ENCODE peak calls at places on chromosome 4, in four cellular contexts. H is CD8-positive, alpha-beta T cell; E is SJSA1; Z is left lung. F is an unnamed sample.

GRCh38 chr4:83906561-83906960 is 370.7 kb downstream of the GPAT3 start:
- DNase-seq in H (no peak), E (no peak), Z (no peak), F (no peak)

GRCh38 chr4:98514930-98515809 is 143.2 kb downstream of the TSPAN5 start:
- DNase-seq in H (no peak), E (no peak), Z (no peak), F (no peak)

GRCh38 chr4:26804876-26805275 is 55.8 kb upstream of the STIM2 start:
- DNase-seq in H (no peak), E (no peak), Z (no peak), F (no peak)

GRCh38 chr4:3880595-3881120 is 114.5 kb downstream of the ADRA2C start:
- DNase-seq in H (peak; percentile 78), E (peak; percentile 24), Z (peak; percentile 87), F (peak; percentile 58)

GRCh38 chr4:41280010-41280409 is 23.3 kb downstream of the UCHL1 start:
- DNase-seq in H (no peak), E (no peak), Z (no peak), F (no peak)

GRCh38 chr4:40897557-40898203 is 147.9 kb downstream of the NSUN7 start:
- DNase-seq in H (peak; percentile 67), E (peak; percentile 24), Z (peak; percentile 89), F (peak; percentile 39)

GRCh38 chr4:89879201-89879600 is 15.5 kb upstream of the MMRN1 start:
- DNase-seq in H (no peak), E (no peak), Z (no peak), F (no peak)

GRCh38 chr4:169956441-169956840 is 69.8 kb downstream of the MFAP3L start:
- DNase-seq in H (no peak), E (no peak), Z (no peak), F (no peak)

GRCh38 chr4:45472490-45472889 is 651.4 kb downstream of the GABRG1 start:
- DNase-seq in H (no peak), E (no peak), Z (peak; percentile 22), F (no peak)

GRCh38 chr4:111666826-111667360 is 478.4 kb upstream of the FAM241A start:
- DNase-seq in H (no peak), E (no peak), Z (no peak), F (no peak)

GRCh38 chr4:96093057-96093456 is 253.2 kb downstream of the PDHA2 start:
- DNase-seq in H (no peak), E (no peak), Z (no peak), F (no peak)

GRCh38 chr4:86928400-86929255 is 6.2 kb upstream of the AFF1 start:
- DNase-seq in H (no peak), E (no peak), Z (no peak), F (no peak)

GRCh38 chr4:169229571-169230028 is 41.2 kb downstream of the SH3RF1 start:
- DNase-seq in H (no peak), E (peak; percentile 81), Z (no peak), F (no peak)

GRCh38 chr4:22045051-22045450 is 96.5 kb upstream of the KCNIP4 start:
- DNase-seq in H (no peak), E (no peak), Z (no peak), F (no peak)

GRCh38 chr4:183621875-183622274 is 37.1 kb downstream of the RWDD4 start:
- DNase-seq in H (no peak), E (no peak), Z (no peak), F (no peak)

GRCh38 chr4:61194601-61195000 is 5.5 kb upstream of the ADGRL3 start:
- DNase-seq in H (no peak), E (no peak), Z (no peak), F (no peak)

GRCh38 chr4:42371306-42372063 is 25.8 kb upstream of the SHISA3 start:
- DNase-seq in H (no peak), E (no peak), Z (no peak), F (no peak)

GRCh38 chr4:177285953-177286352 is 23.7 kb upstream of the NEIL3 start:
- DNase-seq in H (no peak), E (no peak), Z (no peak), F (no peak)

GRCh38 chr4:140150636-140150885 is 3.4 kb downstream of the MAML3 start:
- DNase-seq in H (no peak), E (peak; percentile 81), Z (no peak), F (no peak)

GRCh38 chr4:149997881-149998421 is 80.3 kb upstream of the DCLK2 start:
- DNase-seq in H (no peak), E (no peak), Z (no peak), F (no peak)

GRCh38 chr4:74320559-74321118 is 12.4 kb downstream of the EPGN start:
- DNase-seq in H (no peak), E (peak; percentile 39), Z (peak; percentile 81), F (no peak)

GRCh38 chr4:40912455-40913055 is 162.8 kb downstream of the NSUN7 start:
- DNase-seq in H (no peak), E (no peak), Z (no peak), F (no peak)

GRCh38 chr4:39043058-39043696 is 11.0 kb upstream of the TMEM156 start:
- DNase-seq in H (no peak), E (peak; percentile 92), Z (no peak), F (no peak)

GRCh38 chr4:57374866-57375595 is 264.8 kb upstream of the IGFBP7 start:
- DNase-seq in H (no peak), E (no peak), Z (no peak), F (no peak)

DNA sequence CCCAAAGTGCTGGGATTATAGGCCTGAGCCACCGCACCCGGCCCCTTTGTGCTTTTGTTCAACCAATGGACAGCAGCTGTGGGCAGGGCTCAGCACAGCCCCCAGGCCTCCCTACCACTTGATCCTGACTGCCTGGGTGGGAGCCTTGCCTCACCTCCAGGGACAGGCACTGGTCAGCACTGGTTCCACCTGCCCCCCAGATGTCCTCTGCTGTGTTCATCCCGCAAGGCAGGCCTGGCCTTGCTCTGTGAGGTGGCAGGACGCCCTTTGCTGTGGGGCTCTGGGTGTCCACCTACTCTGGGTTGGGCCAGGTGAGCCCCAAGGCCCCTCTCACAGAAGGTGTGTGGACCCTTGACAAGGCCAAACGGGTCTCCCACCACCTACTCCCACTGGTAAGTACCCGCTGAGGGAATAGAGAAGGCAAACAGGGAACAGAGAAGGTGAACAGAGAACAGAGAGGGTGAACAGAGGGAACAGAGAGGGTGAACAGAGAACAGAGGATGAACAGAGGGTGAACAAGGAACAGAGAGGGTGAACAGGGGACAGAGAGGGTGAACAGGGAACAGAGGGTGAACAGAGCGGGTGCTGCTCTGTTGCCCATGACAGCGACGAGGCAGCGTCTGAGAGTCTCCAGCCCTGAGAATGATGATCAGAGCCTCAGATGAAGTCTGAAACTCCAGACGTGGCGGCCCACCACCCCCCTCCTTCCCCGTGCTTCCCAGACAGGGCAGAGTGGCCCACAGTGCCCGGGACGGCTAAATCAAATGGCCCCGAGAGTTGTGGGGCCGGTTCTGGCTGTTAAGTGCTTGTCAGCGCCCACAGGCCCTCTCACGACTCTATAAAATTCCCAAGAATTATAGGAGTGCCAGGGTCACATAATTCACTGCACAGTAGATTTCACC is 55.0 kb upstream of the NKX1-1 start:
- DNase-seq in H (no peak), E (no peak), Z (no peak), F (no peak)
- H3K9me3 ChIP-seq in H (no peaks in the 10 kb centered on the region), E (no peaks in the 10 kb centered on the region), Z (no peaks in the 10 kb centered on the region), F (no peaks in the 10 kb centered on the region)

GRCh38 chr4:44196796-44197195 is 251.8 kb downstream of the KCTD8 start:
- DNase-seq in H (no peak), E (no peak), Z (no peak), F (no peak)
- H3K9me3 ChIP-seq in H (no peaks in the 10 kb centered on the region), E (no peaks in the 10 kb centered on the region), Z (no peaks in the 10 kb centered on the region), F (no peaks in the 10 kb centered on the region)

DNA sequence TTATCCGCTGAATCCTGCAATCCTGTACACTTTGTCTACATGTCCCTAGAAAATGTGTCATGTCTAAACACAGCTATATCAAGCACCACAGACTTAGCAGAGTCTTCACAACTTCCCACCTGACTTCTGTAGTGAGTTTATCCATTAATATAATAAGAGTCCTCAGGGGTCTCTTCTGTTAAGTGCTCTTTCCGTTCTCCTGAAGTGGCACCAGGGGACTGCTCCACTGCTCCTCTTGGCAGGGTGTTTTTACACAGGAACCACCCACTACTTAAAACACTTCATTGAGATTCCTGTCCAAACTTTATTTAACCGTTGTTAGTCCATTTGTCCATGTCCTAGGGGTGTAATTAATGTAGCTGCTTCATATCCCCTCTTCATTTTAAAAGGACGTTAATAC is 1000.4 kb downstream of the STPG2 start:
- DNase-seq in H (no peak), E (no peak), Z (no peak), F (no peak)
- H3K9me3 ChIP-seq in H (no peaks in the 10 kb centered on the region), E (no peaks in the 10 kb centered on the region), Z (no peaks in the 10 kb centered on the region), F (no peaks in the 10 kb centered on the region)

GRCh38 chr4:10160280-10160856 is 43.8 kb upstream of the WDR1 start:
- DNase-seq in H (no peak), E (no peak), Z (no peak), F (no peak)

GRCh38 chr4:10157478-10158354 is 41.1 kb upstream of the WDR1 start:
- DNase-seq in H (no peak), E (peak; percentile 4), Z (no peak), F (no peak)

GRCh38 chr4:10159671-10160070 is 43.1 kb upstream of the WDR1 start:
- DNase-seq in H (no peak), E (no peak), Z (no peak), F (no peak)

GRCh38 chr4:10161146-10161545 is 44.5 kb upstream of the WDR1 start:
- DNase-seq in H (no peak), E (no peak), Z (no peak), F (no peak)

GRCh38 chr4:10158355-10158942 is 41.9 kb upstream of the WDR1 start:
- DNase-seq in H (no peak), E (no peak), Z (no peak), F (no peak)
- H3K9me3 ChIP-seq in H (no peaks in the 10 kb centered on the region), E (no peaks in the 10 kb centered on the region), Z (no peaks in the 10 kb centered on the region), F (no peaks in the 10 kb centered on the region)

GRCh38 chr4:85431156-85431555 is 43.8 kb upstream of the ARHGAP24 start:
- DNase-seq in H (no peak), E (no peak), Z (no peak), F (no peak)
- H3K9me3 ChIP-seq in H (no peaks in the 10 kb centered on the region), E (no peaks in the 10 kb centered on the region), Z (no peaks in the 10 kb centered on the region), F (no peaks in the 10 kb centered on the region)

GRCh38 chr4:19286924-19287323 is 964.8 kb upstream of the SLIT2 start:
- DNase-seq in H (no peak), E (no peak), Z (no peak), F (no peak)
- H3K9me3 ChIP-seq in H (no peaks in the 10 kb centered on the region), E (peaks cover 2% of the 10 kb centered on the region), Z (no peaks in the 10 kb centered on the region), F (no peaks in the 10 kb centered on the region)

GRCh38 chr4:608236-608635 is 17.1 kb upstream of the PDE6B start:
- DNase-seq in H (peak; percentile 31), E (no peak), Z (no peak), F (no peak)

GRCh38 chr4:602559-602942 is 22.8 kb upstream of the PDE6B start:
- DNase-seq in H (peak; percentile 70), E (no peak), Z (no peak), F (no peak)

GRCh38 chr4:604131-604530 is 21.2 kb upstream of the PDE6B start:
- DNase-seq in H (peak; percentile 45), E (no peak), Z (no peak), F (no peak)

GRCh38 chr4:609400-610050 is 15.8 kb upstream of the PDE6B start:
- DNase-seq in H (no peak), E (no peak), Z (no peak), F (no peak)

GRCh38 chr4:605702-606425 is 19.5 kb upstream of the PDE6B start:
- DNase-seq in H (peak; percentile 1), E (no peak), Z (no peak), F (no peak)
- H3K9me3 ChIP-seq in H (no peaks in the 10 kb centered on the region), E (no peaks in the 10 kb centered on the region), Z (no peaks in the 10 kb centered on the region), F (no peaks in the 10 kb centered on the region)

F was measured in T-helper 17 cell.